ENCODE peak calls at places on chromosomes 2 and 18, in ten cellular contexts. One of them, this sample, is unnamed. For H3K9me3 and H3K4me1, the result is how much of the 10 kb centered on the place peaks cover.

GRCh38 chr2:132757002-132757598 is 87.1 kb upstream of the LYPD1 start:
- DNase-seq in CD4-positive, CD25-positive, alpha-beta regulatory T cell: no peak
- DNase-seq in sigmoid colon: no peak
- DNase-seq in pancreas: no peak
- DNase-seq in uterus: no peak
- DNase-seq in spleen: no peak
- DNase-seq in MM.1S: no peak
- DNase-seq in NT2/D1: no peak
- DNase-seq in HepG2: no peak
- DNase-seq in A549: no peak
- DNase-seq in this sample: no peak

GRCh38 chr2:20225294-20226151 is 593 bp upstream of the SDC1 start:
- DNase-seq in CD4-positive, CD25-positive, alpha-beta regulatory T cell: no peak
- DNase-seq in sigmoid colon: peak
- DNase-seq in pancreas: peak
- DNase-seq in uterus: peak
- DNase-seq in spleen: peak
- DNase-seq in MM.1S: peak
- DNase-seq in NT2/D1: no peak
- DNase-seq in HepG2: peak
- DNase-seq in A549: peak
- DNase-seq in this sample: peak

GRCh38 chr18:486929-487328 is 13.6 kb downstream of the COLEC12 start:
- DNase-seq in CD4-positive, CD25-positive, alpha-beta regulatory T cell: no peak
- DNase-seq in sigmoid colon: no peak
- DNase-seq in pancreas: no peak
- DNase-seq in uterus: no peak
- DNase-seq in spleen: no peak
- DNase-seq in MM.1S: no peak
- DNase-seq in NT2/D1: no peak
- DNase-seq in HepG2: no peak
- DNase-seq in A549: no peak
- DNase-seq in this sample: no peak

GRCh38 chr18:61569176-61569892 is 236.1 kb downstream of the CDH20 start:
- DNase-seq in CD4-positive, CD25-positive, alpha-beta regulatory T cell: no peak
- DNase-seq in sigmoid colon: no peak
- DNase-seq in pancreas: no peak
- DNase-seq in uterus: no peak
- DNase-seq in spleen: no peak
- DNase-seq in MM.1S: no peak
- DNase-seq in NT2/D1: no peak
- DNase-seq in HepG2: no peak
- DNase-seq in A549: no peak
- DNase-seq in this sample: peak

GRCh38 chr18:48767090-48767670 is 183.6 kb downstream of the SMAD7 start:
- DNase-seq in CD4-positive, CD25-positive, alpha-beta regulatory T cell: no peak
- DNase-seq in sigmoid colon: no peak
- DNase-seq in pancreas: no peak
- DNase-seq in uterus: no peak
- DNase-seq in spleen: peak
- DNase-seq in MM.1S: no peak
- DNase-seq in NT2/D1: no peak
- DNase-seq in HepG2: no peak
- DNase-seq in A549: no peak
- DNase-seq in this sample: no peak

GRCh38 chr2:137000790-137001189 is 235.4 kb downstream of the THSD7B start:
- DNase-seq in CD4-positive, CD25-positive, alpha-beta regulatory T cell: no peak
- DNase-seq in sigmoid colon: no peak
- DNase-seq in pancreas: no peak
- DNase-seq in uterus: no peak
- DNase-seq in spleen: no peak
- DNase-seq in MM.1S: no peak
- DNase-seq in NT2/D1: no peak
- DNase-seq in HepG2: no peak
- DNase-seq in A549: no peak
- DNase-seq in this sample: no peak

GRCh38 chr2:127100261-127101047 is 6.5 kb downstream of the BIN1 start:
- DNase-seq in CD4-positive, CD25-positive, alpha-beta regulatory T cell: no peak
- DNase-seq in sigmoid colon: peak
- DNase-seq in pancreas: peak
- DNase-seq in uterus: peak
- DNase-seq in spleen: peak
- DNase-seq in MM.1S: no peak
- DNase-seq in NT2/D1: no peak
- DNase-seq in HepG2: peak
- DNase-seq in A549: peak
- DNase-seq in this sample: no peak

GRCh38 chr18:77063256-77063655 is 69.3 kb downstream of the MBP start:
- DNase-seq in CD4-positive, CD25-positive, alpha-beta regulatory T cell: peak
- DNase-seq in sigmoid colon: no peak
- DNase-seq in pancreas: no peak
- DNase-seq in uterus: no peak
- DNase-seq in spleen: peak
- DNase-seq in MM.1S: peak
- DNase-seq in NT2/D1: no peak
- DNase-seq in HepG2: no peak
- DNase-seq in A549: no peak
- DNase-seq in this sample: no peak

GRCh38 chr18:64972545-64972944 is 778.3 kb upstream of the CDH7 start:
- DNase-seq in CD4-positive, CD25-positive, alpha-beta regulatory T cell: no peak
- DNase-seq in sigmoid colon: no peak
- DNase-seq in pancreas: no peak
- DNase-seq in uterus: no peak
- DNase-seq in spleen: no peak
- DNase-seq in MM.1S: no peak
- DNase-seq in NT2/D1: no peak
- DNase-seq in HepG2: no peak
- DNase-seq in A549: no peak
- DNase-seq in this sample: no peak

GRCh38 chr2:152054593-152054992 is 44.3 kb downstream of the CACNB4 start:
- DNase-seq in CD4-positive, CD25-positive, alpha-beta regulatory T cell: no peak
- DNase-seq in sigmoid colon: no peak
- DNase-seq in pancreas: no peak
- DNase-seq in uterus: no peak
- DNase-seq in spleen: no peak
- DNase-seq in MM.1S: no peak
- DNase-seq in NT2/D1: no peak
- DNase-seq in HepG2: no peak
- DNase-seq in A549: no peak
- DNase-seq in this sample: peak

GRCh38 chr2:201120500-201120899 is 4.5 kb downstream of the CFLAR start:
- DNase-seq in CD4-positive, CD25-positive, alpha-beta regulatory T cell: no peak
- DNase-seq in sigmoid colon: no peak
- DNase-seq in pancreas: no peak
- DNase-seq in uterus: no peak
- DNase-seq in spleen: no peak
- DNase-seq in MM.1S: no peak
- DNase-seq in NT2/D1: no peak
- DNase-seq in HepG2: no peak
- DNase-seq in A549: no peak
- DNase-seq in this sample: no peak

GRCh38 chr18:4254840-4255239 is 200.3 kb downstream of the DLGAP1 start:
- DNase-seq in CD4-positive, CD25-positive, alpha-beta regulatory T cell: no peak
- DNase-seq in sigmoid colon: no peak
- DNase-seq in pancreas: no peak
- DNase-seq in uterus: no peak
- DNase-seq in spleen: no peak
- DNase-seq in MM.1S: no peak
- DNase-seq in NT2/D1: no peak
- DNase-seq in HepG2: no peak
- DNase-seq in A549: no peak
- DNase-seq in this sample: no peak

GRCh38 chr18:50143891-50144290 is 51.1 kb downstream of the MYO5B start:
- DNase-seq in CD4-positive, CD25-positive, alpha-beta regulatory T cell: no peak
- DNase-seq in sigmoid colon: no peak
- DNase-seq in pancreas: no peak
- DNase-seq in uterus: no peak
- DNase-seq in spleen: no peak
- DNase-seq in MM.1S: no peak
- DNase-seq in NT2/D1: no peak
- DNase-seq in HepG2: peak
- DNase-seq in A549: no peak
- DNase-seq in this sample: no peak

GRCh38 chr2:26483501-26483900 is 5.6 kb upstream of the OTOF start:
- DNase-seq in CD4-positive, CD25-positive, alpha-beta regulatory T cell: no peak
- DNase-seq in sigmoid colon: no peak
- DNase-seq in pancreas: no peak
- DNase-seq in uterus: no peak
- DNase-seq in spleen: peak
- DNase-seq in MM.1S: no peak
- DNase-seq in NT2/D1: no peak
- DNase-seq in HepG2: no peak
- DNase-seq in A549: no peak
- DNase-seq in this sample: no peak

GRCh38 chr18:47809420-47809819 is 121.0 kb downstream of the SMAD2 start:
- DNase-seq in CD4-positive, CD25-positive, alpha-beta regulatory T cell: no peak
- DNase-seq in sigmoid colon: no peak
- DNase-seq in pancreas: no peak
- DNase-seq in uterus: no peak
- DNase-seq in spleen: no peak
- DNase-seq in MM.1S: no peak
- DNase-seq in NT2/D1: no peak
- DNase-seq in HepG2: no peak
- DNase-seq in A549: no peak
- DNase-seq in this sample: no peak

GRCh38 chr2:101374821-101375561 is 12.3 kb downstream of the CREG2 start:
- DNase-seq in CD4-positive, CD25-positive, alpha-beta regulatory T cell: no peak
- DNase-seq in sigmoid colon: no peak
- DNase-seq in pancreas: no peak
- DNase-seq in uterus: no peak
- DNase-seq in spleen: no peak
- DNase-seq in MM.1S: no peak
- DNase-seq in NT2/D1: no peak
- DNase-seq in HepG2: no peak
- DNase-seq in A549: no peak
- DNase-seq in this sample: no peak

GRCh38 chr2:101372792-101373191 is 14.5 kb downstream of the CREG2 start:
- DNase-seq in CD4-positive, CD25-positive, alpha-beta regulatory T cell: no peak
- DNase-seq in sigmoid colon: no peak
- DNase-seq in pancreas: no peak
- DNase-seq in uterus: no peak
- DNase-seq in spleen: no peak
- DNase-seq in MM.1S: no peak
- DNase-seq in NT2/D1: no peak
- DNase-seq in HepG2: no peak
- DNase-seq in A549: no peak
- DNase-seq in this sample: no peak

GRCh38 chr2:101371635-101372034 is 15.7 kb downstream of the CREG2 start:
- DNase-seq in CD4-positive, CD25-positive, alpha-beta regulatory T cell: no peak
- DNase-seq in sigmoid colon: no peak
- DNase-seq in pancreas: no peak
- DNase-seq in uterus: no peak
- DNase-seq in spleen: no peak
- DNase-seq in MM.1S: no peak
- DNase-seq in NT2/D1: no peak
- DNase-seq in HepG2: no peak
- DNase-seq in A549: no peak
- DNase-seq in this sample: peak

GRCh38 chr2:101380376-101380775 is 6.9 kb downstream of the CREG2 start:
- DNase-seq in CD4-positive, CD25-positive, alpha-beta regulatory T cell: no peak
- DNase-seq in sigmoid colon: peak
- DNase-seq in pancreas: no peak
- DNase-seq in uterus: peak
- DNase-seq in spleen: no peak
- DNase-seq in MM.1S: no peak
- DNase-seq in NT2/D1: no peak
- DNase-seq in HepG2: no peak
- DNase-seq in A549: no peak
- DNase-seq in this sample: peak

GRCh38 chr2:101375653-101376052 is 11.7 kb downstream of the CREG2 start:
- DNase-seq in CD4-positive, CD25-positive, alpha-beta regulatory T cell: no peak
- DNase-seq in sigmoid colon: no peak
- DNase-seq in pancreas: no peak
- DNase-seq in uterus: no peak
- DNase-seq in spleen: no peak
- DNase-seq in MM.1S: no peak
- DNase-seq in NT2/D1: no peak
- DNase-seq in HepG2: no peak
- DNase-seq in A549: no peak
- DNase-seq in this sample: no peak
- H3K9me3 ChIP-seq in CD4-positive, CD25-positive, alpha-beta regulatory T cell: under half
- H3K9me3 ChIP-seq in sigmoid colon: under half
- H3K9me3 ChIP-seq in pancreas: under half
- H3K9me3 ChIP-seq in uterus: under half
- H3K9me3 ChIP-seq in spleen: under half
- H3K9me3 ChIP-seq in MM.1S: under half
- H3K9me3 ChIP-seq in NT2/D1: under half
- H3K9me3 ChIP-seq in HepG2: under half
- H3K9me3 ChIP-seq in A549: under half
- H3K9me3 ChIP-seq in this sample: under half

GRCh38 chr2:16658082-16658481 is 7.6 kb downstream of the CYRIA start:
- DNase-seq in CD4-positive, CD25-positive, alpha-beta regulatory T cell: no peak
- DNase-seq in sigmoid colon: no peak
- DNase-seq in pancreas: no peak
- DNase-seq in uterus: no peak
- DNase-seq in spleen: no peak
- DNase-seq in MM.1S: no peak
- DNase-seq in NT2/D1: no peak
- DNase-seq in HepG2: no peak
- DNase-seq in A549: no peak
- DNase-seq in this sample: no peak
- H3K4me1 ChIP-seq in CD4-positive, CD25-positive, alpha-beta regulatory T cell: under half
- H3K4me1 ChIP-seq in sigmoid colon: half or more
- H3K4me1 ChIP-seq in pancreas: under half
- H3K4me1 ChIP-seq in uterus: under half
- H3K4me1 ChIP-seq in spleen: half or more
- H3K4me1 ChIP-seq in MM.1S: under half
- H3K4me1 ChIP-seq in NT2/D1: under half
- H3K4me1 ChIP-seq in HepG2: under half
- H3K4me1 ChIP-seq in A549: under half
- H3K4me1 ChIP-seq in this sample: under half

DNA sequence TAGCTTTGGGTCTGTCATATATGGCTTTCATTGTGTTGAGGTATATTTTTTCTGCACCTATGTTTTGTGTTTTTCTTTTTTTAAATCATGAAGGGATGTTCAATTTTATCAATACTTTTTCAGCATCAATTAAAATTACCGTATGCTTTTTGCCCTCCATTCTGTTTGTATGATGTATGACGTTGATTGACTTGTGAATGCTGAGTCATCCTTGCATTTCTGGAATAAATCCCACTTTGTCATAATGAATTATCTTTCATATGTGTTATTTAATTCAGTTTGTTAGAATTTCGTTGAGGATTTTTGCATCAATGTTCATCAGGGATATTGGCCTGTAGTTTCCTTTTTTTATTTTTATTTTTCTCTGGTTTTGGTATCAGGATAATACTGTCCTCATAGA is 790.9 kb downstream of the TMEM182 start:
- DNase-seq in CD4-positive, CD25-positive, alpha-beta regulatory T cell: no peak
- DNase-seq in sigmoid colon: no peak
- DNase-seq in pancreas: no peak
- DNase-seq in uterus: no peak
- DNase-seq in spleen: no peak
- DNase-seq in MM.1S: no peak
- DNase-seq in NT2/D1: no peak
- DNase-seq in HepG2: no peak
- DNase-seq in A549: no peak
- DNase-seq in this sample: no peak
- H3K9me3 ChIP-seq in CD4-positive, CD25-positive, alpha-beta regulatory T cell: under half
- H3K9me3 ChIP-seq in sigmoid colon: under half
- H3K9me3 ChIP-seq in pancreas: under half
- H3K9me3 ChIP-seq in uterus: under half
- H3K9me3 ChIP-seq in spleen: under half
- H3K9me3 ChIP-seq in MM.1S: under half
- H3K9me3 ChIP-seq in NT2/D1: under half
- H3K9me3 ChIP-seq in HepG2: half or more
- H3K9me3 ChIP-seq in A549: under half
- H3K9me3 ChIP-seq in this sample: under half

GRCh38 chr18:74060511-74061028 is 87.1 kb downstream of the FBXO15 start:
- DNase-seq in CD4-positive, CD25-positive, alpha-beta regulatory T cell: no peak
- DNase-seq in sigmoid colon: no peak
- DNase-seq in pancreas: no peak
- DNase-seq in uterus: no peak
- DNase-seq in spleen: no peak
- DNase-seq in MM.1S: no peak
- DNase-seq in NT2/D1: no peak
- DNase-seq in HepG2: no peak
- DNase-seq in A549: no peak
- DNase-seq in this sample: no peak
- H3K4me1 ChIP-seq in CD4-positive, CD25-positive, alpha-beta regulatory T cell: under half
- H3K4me1 ChIP-seq in sigmoid colon: under half
- H3K4me1 ChIP-seq in pancreas: under half
- H3K4me1 ChIP-seq in uterus: under half
- H3K4me1 ChIP-seq in spleen: under half
- H3K4me1 ChIP-seq in MM.1S: under half
- H3K4me1 ChIP-seq in NT2/D1: under half
- H3K4me1 ChIP-seq in HepG2: under half
- H3K4me1 ChIP-seq in A549: under half
- H3K4me1 ChIP-seq in this sample: under half

This sample was measured in SJSA1.